ENCODE peak calls at places on chromosomes 16 and 17, in four cellular contexts. X, B, P and H are unnamed samples.

GRCh38 chr16:22123759-22124490 is 31.6 kb downstream of the VWA3A start:
- DNase-seq in B (peak), P (no peak), X (no peak), H (peak)

GRCh38 chr17:40111221-40112128 is 10.3 kb upstream of the MSL1 start:
- DNase-seq in P (peak), X (no peak), B (peak), H (peak)

GRCh38 chr17:9862191-9862590 is 36.5 kb downstream of the GLP2R start:
- DNase-seq in X (no peak), P (no peak), B (no peak), H (no peak)

GRCh38 chr17:71438631-71439146 is 682.1 kb upstream of the SOX9 start:
- DNase-seq in X (no peak), B (no peak), P (peak), H (no peak)

GRCh38 chr16:12392585-12393089 is 411.1 kb downstream of the CPPED1 start:
- DNase-seq in B (no peak), X (no peak), P (no peak), H (no peak)

GRCh38 chr17:7515912-7516610 is 31.9 kb downstream of the POLR2A start:
- DNase-seq in P (peak), B (no peak), X (no peak), H (no peak)

GRCh38 chr16:30121741-30122620 is 1.0 kb downstream of the MAPK3 start:
- DNase-seq in X (no peak), B (no peak), P (no peak), H (no peak)

GRCh38 chr17:40538019-40538935 is 27.0 kb downstream of the CCR7 start:
- DNase-seq in P (no peak), B (no peak), X (no peak), H (no peak)

GRCh38 chr17:32298721-32299578 is 33.3 kb downstream of the RHBDL3 start:
- DNase-seq in P (no peak), B (no peak), X (no peak), H (no peak)

GRCh38 chr17:70041061-70041460 is 34.0 kb upstream of the KCNJ16 start:
- DNase-seq in P (no peak), B (no peak), X (no peak), H (no peak)

GRCh38 chr16:68732068-68732680 is 4.9 kb upstream of the CDH1 start:
- DNase-seq in B (peak), P (peak), X (no peak), H (peak)

GRCh38 chr17:75102385-75102821 is 7.4 kb upstream of the ARMC7 start:
- DNase-seq in P (no peak), X (peak), B (no peak), H (peak)

GRCh38 chr16:4339909-4340308 is 11.2 kb downstream of the PAM16 start:
- DNase-seq in X (no peak), B (no peak), P (no peak), H (no peak)

GRCh38 chr16:66521951-66522771 is 27.8 kb downstream of the TK2 start:
- DNase-seq in X (peak), B (peak), P (no peak), H (no peak)

GRCh38 chr16:88287219-88287618 is 95.5 kb upstream of the ZNF469 start:
- DNase-seq in B (peak), P (peak), X (no peak), H (peak)

GRCh38 chr17:60968266-60968665 is 290.6 kb downstream of the BCAS3 start:
- DNase-seq in B (no peak), X (no peak), P (no peak), H (peak)

GRCh38 chr16:6689643-6690042 is 643.0 kb upstream of the RBFOX1 start:
- DNase-seq in P (no peak), B (no peak), X (no peak), H (no peak)

GRCh38 chr17:7851438-7852261 is 3.2 kb upstream of the TMEM88 start:
- DNase-seq in P (peak), X (peak), B (peak), H (peak)

GRCh38 chr17:74760404-74761105 is 12.1 kb downstream of the NHERF1 start:
- DNase-seq in P (no peak), X (no peak), B (peak), H (no peak)

GRCh38 chr16:85174871-85175723 is 62.8 kb upstream of the CIBAR2 start:
- DNase-seq in X (no peak), B (no peak), P (no peak), H (no peak)

GRCh38 chr16:9123401-9123800 is 32.0 kb downstream of the HAPSTR1 start:
- DNase-seq in B (no peak), X (no peak), P (no peak), H (no peak)

GRCh38 chr16:91484-91883 is 13.5 kb downstream of the MPG start:
- DNase-seq in B (no peak), X (no peak), P (no peak), H (no peak)

GRCh38 chr16:88569614-88569984 is 604 bp upstream of the ZC3H18 start:
- DNase-seq in X (no peak), B (peak), P (peak), H (peak)

GRCh38 chr17:17151962-17152361 is 54.2 kb downstream of the PLD6 start:
- DNase-seq in X (no peak), B (no peak), P (no peak), H (no peak)

GRCh38 chr16:81040837-81041236 is 5.2 kb downstream of the ATMIN start:
- DNase-seq in P (no peak), B (no peak), X (no peak), H (no peak)

GRCh38 chr17:67196422-67196821 is 48.6 kb downstream of the HELZ start:
- DNase-seq in B (no peak), P (no peak), X (no peak), H (no peak)

GRCh38 chr17:67198131-67198530 is 46.9 kb downstream of the HELZ start:
- DNase-seq in P (no peak), B (no peak), X (no peak), H (no peak)

DNA sequence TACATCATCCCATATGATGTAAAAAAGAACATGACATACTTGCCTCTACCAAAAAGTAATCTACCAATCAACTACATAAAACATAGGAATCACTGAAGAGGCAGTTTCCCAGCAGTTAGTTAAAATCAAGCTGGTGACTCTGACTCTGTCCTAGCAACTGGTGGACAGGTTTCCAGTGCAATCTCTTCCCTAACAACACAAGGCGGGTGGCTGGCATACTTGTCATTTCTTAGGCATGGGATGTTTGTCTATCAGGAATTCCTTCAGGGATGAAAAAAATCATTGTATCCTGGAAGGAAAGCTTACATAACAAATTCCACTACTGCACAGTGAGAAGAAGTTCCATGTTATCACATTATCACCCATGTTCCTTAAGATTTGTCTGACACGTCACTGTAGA is 50.9 kb downstream of the HELZ start:
- DNase-seq in B (no peak), P (peak), X (no peak), H (peak)
- TF ChIP-seq CREB1 in B (no peak), P (no peak), X (no peak), H (no peak)

GRCh38 chr17:82271401-82271800 is 2.1 kb downstream of the CSNK1D start:
- DNase-seq in P (no peak), X (no peak), B (no peak), H (no peak)

GRCh38 chr17:82275326-82275725 is 1.8 kb upstream of the CSNK1D start:
- DNase-seq in B (no peak), X (no peak), P (no peak), H (no peak)

GRCh38 chr17:82272495-82273326 is 789 bp downstream of the CSNK1D start:
- DNase-seq in B (peak), X (no peak), P (no peak), H (peak)

GRCh38 chr17:82274134-82275020 is 877 bp upstream of the CSNK1D start:
- DNase-seq in B (no peak), X (no peak), P (no peak), H (no peak)

DNA sequence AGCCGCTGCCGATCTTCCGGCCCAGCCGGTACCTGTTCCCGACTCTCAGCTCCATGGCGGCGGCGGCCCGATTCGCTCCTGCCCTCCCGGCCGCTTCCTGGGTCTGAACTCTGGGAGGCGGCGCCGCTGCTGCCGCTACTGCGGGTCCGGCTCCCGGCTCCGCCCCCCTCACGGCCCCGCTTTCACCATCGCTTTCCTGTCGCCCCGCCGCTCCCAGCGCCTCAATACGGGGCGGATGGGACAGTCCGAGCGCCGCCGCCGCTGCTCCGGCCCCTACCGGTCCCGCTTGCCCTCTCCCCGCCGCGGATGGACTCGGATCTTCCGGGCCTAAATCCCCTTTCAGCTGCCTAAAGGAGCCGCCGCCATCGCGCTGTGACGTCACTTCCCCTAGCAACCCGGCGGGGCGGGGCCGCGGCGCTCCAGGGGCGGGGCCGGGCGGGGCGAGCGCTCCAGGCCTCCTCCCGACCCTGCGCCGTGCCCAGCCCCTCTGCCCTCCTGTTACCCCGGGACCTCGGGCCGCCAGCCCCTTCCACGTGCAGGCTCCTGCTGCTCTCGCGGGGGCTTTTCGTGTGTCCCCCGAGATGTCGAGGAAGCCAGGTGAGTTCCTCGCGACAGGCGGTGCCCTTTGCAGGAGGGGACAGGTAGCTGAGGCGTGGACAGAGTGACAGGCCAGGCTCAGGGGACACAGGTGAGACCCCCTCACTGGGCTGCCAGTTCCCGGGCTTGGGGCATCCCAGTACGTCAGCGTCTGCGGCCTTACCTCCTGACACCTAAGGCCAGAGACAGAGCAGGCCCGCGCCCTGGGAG is at the start of gene CSNK1D:
- DNase-seq in X (peak), P (peak), B (peak), H (peak)
- TF ChIP-seq REST in X (no peak), P (no peak), B (no peak), H (no peak)

GRCh38 chr17:82333279-82334171 is at the start of gene SECTM1:
- DNase-seq in P (no peak), B (no peak), X (no peak), H (peak)
- TF ChIP-seq CREB1 in P (no peak), B (no peak), X (no peak), H (no peak)

DNA sequence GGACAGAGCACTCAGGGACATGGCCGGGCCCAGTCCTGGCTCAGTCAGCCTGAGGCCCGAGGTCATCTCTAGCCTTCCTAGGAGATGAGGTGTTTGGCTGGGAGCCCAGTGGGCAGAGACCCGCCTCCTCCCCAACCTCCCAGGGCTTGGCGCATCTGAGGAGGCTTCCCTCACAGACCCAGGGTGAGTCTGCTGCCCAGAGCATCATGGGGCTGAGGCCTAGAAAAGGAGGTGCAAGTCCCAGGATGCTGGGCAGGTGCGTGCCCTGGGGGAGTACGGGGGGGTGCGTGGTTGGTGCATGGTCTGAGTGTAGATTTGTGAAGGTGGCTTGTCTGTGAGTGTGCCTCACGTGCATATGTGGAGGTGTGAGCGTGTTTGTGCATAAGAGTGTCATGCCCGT is 4.7 kb downstream of the PDE6G start:
- DNase-seq in X (no peak), B (no peak), P (peak), H (no peak)
- TF ChIP-seq REST in X (no peak), B (no peak), P (no peak), H (no peak)

DNA sequence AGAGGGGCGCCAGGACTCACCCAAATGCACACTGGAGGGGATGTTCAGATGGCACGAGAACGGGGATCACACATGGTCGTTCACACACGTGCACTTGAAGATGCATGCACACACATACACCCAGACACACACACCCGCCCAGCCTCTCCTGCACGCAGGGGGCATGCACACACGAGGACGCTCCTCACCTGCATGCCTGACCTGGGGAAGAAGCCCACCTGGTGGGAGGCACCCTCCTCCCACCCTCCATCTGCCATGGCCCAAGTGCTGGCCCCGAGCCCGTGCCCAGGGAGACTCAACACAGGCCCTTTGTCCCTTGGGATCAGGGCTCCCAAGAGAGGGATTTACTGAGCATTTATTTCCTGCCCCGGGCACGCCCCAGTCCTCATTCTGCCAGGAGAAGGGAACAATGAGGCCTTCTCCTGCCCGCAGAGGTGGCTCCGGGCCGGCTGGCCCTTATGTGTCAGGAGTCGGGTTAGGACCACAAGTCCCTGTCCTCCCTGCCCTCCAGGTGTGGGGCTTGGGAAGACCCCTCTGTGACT is 2.2 kb upstream of the PRSS21 start:
- DNase-seq in X (no peak), P (no peak), B (no peak), H (no peak)
- TF ChIP-seq CREB1 in X (no peak), P (no peak), B (no peak), H (no peak)